ENCODE peak calls at places on chromosomes 4 and X, in eight cellular contexts. One of them, this sample, is unnamed.

GRCh38 chrX:31333181-31333831 is 261.5 kb upstream of the FTHL17 start:
- DNase-seq in prostate gland: no peak
- DNase-seq in thyroid gland: no peak
- DNase-seq in neural progenitor cell: no peak
- DNase-seq in CD4-positive, alpha-beta T cell: no peak
- DNase-seq in psoas muscle: no peak
- DNase-seq in IMR-90: peak
- DNase-seq in AG10803: peak
- DNase-seq in this sample: no peak

GRCh38 chrX:120797201-120797938 is 78.3 kb downstream of the CT47B1 start:
- DNase-seq in AG10803: peak
- DNase-seq in neural progenitor cell: no peak
- DNase-seq in CD4-positive, alpha-beta T cell: no peak
- DNase-seq in psoas muscle: no peak
- DNase-seq in prostate gland: no peak
- DNase-seq in IMR-90: no peak
- DNase-seq in thyroid gland: no peak
- DNase-seq in this sample: no peak

GRCh38 chr4:15344041-15344440 is 83.8 kb upstream of the C1QTNF7 start:
- DNase-seq in AG10803: peak
- DNase-seq in IMR-90: peak
- DNase-seq in prostate gland: no peak
- DNase-seq in thyroid gland: no peak
- DNase-seq in psoas muscle: no peak
- DNase-seq in CD4-positive, alpha-beta T cell: no peak
- DNase-seq in neural progenitor cell: no peak
- DNase-seq in this sample: no peak

GRCh38 chr4:159608434-159608833 is 505.6 kb downstream of the RAPGEF2 start:
- DNase-seq in psoas muscle: no peak
- DNase-seq in AG10803: no peak
- DNase-seq in IMR-90: no peak
- DNase-seq in thyroid gland: no peak
- DNase-seq in prostate gland: no peak
- DNase-seq in CD4-positive, alpha-beta T cell: no peak
- DNase-seq in neural progenitor cell: peak
- DNase-seq in this sample: no peak

GRCh38 chr4:184889683-184890082 is 63.9 kb upstream of the ACSL1 start:
- DNase-seq in AG10803: no peak
- DNase-seq in prostate gland: no peak
- DNase-seq in CD4-positive, alpha-beta T cell: no peak
- DNase-seq in IMR-90: no peak
- DNase-seq in thyroid gland: no peak
- DNase-seq in neural progenitor cell: no peak
- DNase-seq in psoas muscle: no peak
- DNase-seq in this sample: no peak

GRCh38 chr4:155592568-155593343 is 73.9 kb upstream of the GUCY1A1 start:
- DNase-seq in IMR-90: peak
- DNase-seq in neural progenitor cell: no peak
- DNase-seq in psoas muscle: no peak
- DNase-seq in prostate gland: no peak
- DNase-seq in thyroid gland: no peak
- DNase-seq in AG10803: peak
- DNase-seq in CD4-positive, alpha-beta T cell: no peak
- DNase-seq in this sample: no peak

GRCh38 chr4:174314770-174315169 is 31.1 kb downstream of the CEP44 start:
- DNase-seq in CD4-positive, alpha-beta T cell: no peak
- DNase-seq in AG10803: peak
- DNase-seq in thyroid gland: no peak
- DNase-seq in neural progenitor cell: no peak
- DNase-seq in psoas muscle: no peak
- DNase-seq in IMR-90: peak
- DNase-seq in prostate gland: no peak
- DNase-seq in this sample: no peak

GRCh38 chrX:42096262-42096939 is 173.0 kb upstream of the CASK start:
- DNase-seq in AG10803: peak
- DNase-seq in prostate gland: no peak
- DNase-seq in psoas muscle: no peak
- DNase-seq in IMR-90: peak
- DNase-seq in neural progenitor cell: no peak
- DNase-seq in thyroid gland: no peak
- DNase-seq in CD4-positive, alpha-beta T cell: no peak
- DNase-seq in this sample: no peak

GRCh38 chr4:168318266-168318895 is at the start of gene DDX60:
- DNase-seq in AG10803: peak
- DNase-seq in prostate gland: peak
- DNase-seq in CD4-positive, alpha-beta T cell: peak
- DNase-seq in neural progenitor cell: peak
- DNase-seq in IMR-90: peak
- DNase-seq in psoas muscle: peak
- DNase-seq in thyroid gland: peak
- DNase-seq in this sample: peak
- TF ChIP-seq CTCF in AG10803: peak
- TF ChIP-seq CTCF in prostate gland: peak
- TF ChIP-seq CTCF in CD4-positive, alpha-beta T cell: no peak
- TF ChIP-seq CTCF in neural progenitor cell: peak
- TF ChIP-seq CTCF in IMR-90: peak
- TF ChIP-seq CTCF in psoas muscle: peak
- TF ChIP-seq CTCF in thyroid gland: peak
- TF ChIP-seq CTCF in this sample: peak

GRCh38 chr4:183503497-183504063 is 1.3 kb upstream of the ING2 start:
- DNase-seq in CD4-positive, alpha-beta T cell: peak
- DNase-seq in neural progenitor cell: no peak
- DNase-seq in AG10803: no peak
- DNase-seq in thyroid gland: no peak
- DNase-seq in prostate gland: no peak
- DNase-seq in psoas muscle: no peak
- DNase-seq in IMR-90: no peak
- DNase-seq in this sample: no peak

GRCh38 chr4:183504930-183505555 is at the start of gene ING2:
- DNase-seq in IMR-90: no peak
- DNase-seq in psoas muscle: no peak
- DNase-seq in neural progenitor cell: peak
- DNase-seq in CD4-positive, alpha-beta T cell: no peak
- DNase-seq in prostate gland: no peak
- DNase-seq in AG10803: peak
- DNase-seq in thyroid gland: no peak
- DNase-seq in this sample: peak

GRCh38 chr4:183506389-183506735 is 1.5 kb downstream of the ING2 start:
- DNase-seq in neural progenitor cell: no peak
- DNase-seq in CD4-positive, alpha-beta T cell: no peak
- DNase-seq in prostate gland: no peak
- DNase-seq in AG10803: no peak
- DNase-seq in thyroid gland: no peak
- DNase-seq in IMR-90: no peak
- DNase-seq in psoas muscle: no peak
- DNase-seq in this sample: no peak

GRCh38 chr4:183505556-183506388 is 914 bp downstream of the ING2 start:
- DNase-seq in AG10803: peak
- DNase-seq in neural progenitor cell: peak
- DNase-seq in psoas muscle: peak
- DNase-seq in IMR-90: peak
- DNase-seq in prostate gland: peak
- DNase-seq in CD4-positive, alpha-beta T cell: peak
- DNase-seq in thyroid gland: peak
- DNase-seq in this sample: peak

DNA sequence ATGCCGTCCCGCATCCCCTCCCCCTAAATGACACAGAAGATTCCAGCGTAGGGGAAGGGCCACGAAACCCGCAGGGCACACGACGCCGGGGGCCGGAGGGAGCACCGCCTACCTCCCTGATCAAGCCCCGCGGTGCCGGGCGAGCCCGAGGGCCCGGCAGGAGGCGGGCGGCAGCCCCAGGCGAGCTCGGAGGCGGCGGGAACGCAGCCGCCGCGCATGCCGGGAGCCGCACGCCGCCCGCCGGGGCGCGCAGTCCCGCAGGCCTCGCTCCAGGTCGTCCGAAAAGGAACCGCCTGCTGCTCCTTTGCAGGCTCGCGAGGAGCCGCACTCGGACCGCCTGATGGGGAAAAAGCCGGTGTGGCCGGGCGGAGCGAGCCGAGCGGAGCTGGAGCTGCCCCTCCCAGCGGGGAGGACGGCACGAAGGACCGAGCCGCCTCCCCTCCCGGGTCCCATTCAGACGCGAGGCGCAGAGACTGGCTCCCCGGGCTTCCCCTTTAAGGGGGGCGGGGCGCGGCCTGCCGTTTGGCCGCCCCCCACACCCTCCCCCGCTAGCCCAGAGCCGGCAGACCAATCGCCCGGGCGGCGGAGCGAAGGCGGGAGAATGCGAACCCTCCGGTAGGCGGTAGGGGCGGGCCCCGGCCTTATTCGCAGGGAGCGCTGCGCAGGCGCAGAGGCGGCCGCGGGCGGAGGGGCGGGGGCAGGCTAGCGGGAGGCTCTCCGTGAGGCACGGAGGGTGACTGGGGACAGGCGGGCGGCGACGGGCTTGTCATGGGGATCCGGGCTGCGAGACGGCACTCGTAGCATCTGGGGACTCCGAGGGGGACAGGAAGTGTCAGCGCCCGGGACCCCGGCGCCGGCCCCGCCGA is 561 bp upstream of the ING2 start:
- DNase-seq in neural progenitor cell: peak
- DNase-seq in psoas muscle: peak
- DNase-seq in AG10803: peak
- DNase-seq in IMR-90: peak
- DNase-seq in prostate gland: peak
- DNase-seq in thyroid gland: peak
- DNase-seq in CD4-positive, alpha-beta T cell: peak
- DNase-seq in this sample: peak
- TF ChIP-seq CTCF in neural progenitor cell: peak
- TF ChIP-seq CTCF in psoas muscle: peak
- TF ChIP-seq CTCF in AG10803: peak
- TF ChIP-seq CTCF in IMR-90: peak
- TF ChIP-seq CTCF in prostate gland: peak
- TF ChIP-seq CTCF in thyroid gland: peak
- TF ChIP-seq CTCF in CD4-positive, alpha-beta T cell: peak
- TF ChIP-seq CTCF in this sample: no peak

GRCh38 chr4:995311-996026 is 2.3 kb upstream of the SLC26A1 start:
- DNase-seq in CD4-positive, alpha-beta T cell: no peak
- DNase-seq in AG10803: no peak
- DNase-seq in neural progenitor cell: no peak
- DNase-seq in psoas muscle: no peak
- DNase-seq in IMR-90: no peak
- DNase-seq in prostate gland: no peak
- DNase-seq in thyroid gland: no peak
- DNase-seq in this sample: no peak
- TF ChIP-seq CTCF in CD4-positive, alpha-beta T cell: no peak
- TF ChIP-seq CTCF in AG10803: no peak
- TF ChIP-seq CTCF in neural progenitor cell: no peak
- TF ChIP-seq CTCF in psoas muscle: no peak
- TF ChIP-seq CTCF in IMR-90: peak
- TF ChIP-seq CTCF in prostate gland: no peak
- TF ChIP-seq CTCF in thyroid gland: no peak
- TF ChIP-seq CTCF in this sample: no peak

GRCh38 chr4:7186516-7187296 is 5.6 kb upstream of the SORCS2 start:
- DNase-seq in AG10803: no peak
- DNase-seq in neural progenitor cell: no peak
- DNase-seq in prostate gland: no peak
- DNase-seq in CD4-positive, alpha-beta T cell: no peak
- DNase-seq in IMR-90: no peak
- DNase-seq in psoas muscle: no peak
- DNase-seq in thyroid gland: no peak
- DNase-seq in this sample: no peak
- TF ChIP-seq CTCF in AG10803: no peak
- TF ChIP-seq CTCF in neural progenitor cell: no peak
- TF ChIP-seq CTCF in prostate gland: no peak
- TF ChIP-seq CTCF in CD4-positive, alpha-beta T cell: no peak
- TF ChIP-seq CTCF in IMR-90: no peak
- TF ChIP-seq CTCF in psoas muscle: no peak
- TF ChIP-seq CTCF in thyroid gland: no peak
- TF ChIP-seq CTCF in this sample: no peak

GRCh38 chrX:69538321-69538876 is 34.3 kb downstream of the NALF2 start:
- DNase-seq in thyroid gland: peak
- DNase-seq in prostate gland: peak
- DNase-seq in psoas muscle: peak
- DNase-seq in CD4-positive, alpha-beta T cell: peak
- DNase-seq in AG10803: peak
- DNase-seq in IMR-90: peak
- DNase-seq in neural progenitor cell: peak
- DNase-seq in this sample: peak
- TF ChIP-seq CTCF in thyroid gland: peak
- TF ChIP-seq CTCF in prostate gland: peak
- TF ChIP-seq CTCF in psoas muscle: peak
- TF ChIP-seq CTCF in CD4-positive, alpha-beta T cell: peak
- TF ChIP-seq CTCF in AG10803: peak
- TF ChIP-seq CTCF in IMR-90: peak
- TF ChIP-seq CTCF in neural progenitor cell: peak
- TF ChIP-seq CTCF in this sample: peak